ENCODE peak calls at places on chromosomes 4 and X, in seven cellular contexts. Z is A549; S is AG08396; U is AG20443; N is CD8-positive, alpha-beta T cell; A is neural crest cell; T is KBM-7. E is an unnamed sample.

GRCh38 chrX:2449135-2449886 is 51.5 kb downstream of the DHRSX start:
- DNase-seq in Z (no peak), T (peak; percentile 81), N (no peak), A (no peak), U (no peak), S (no peak), E (no peak)

GRCh38 chrX:145002776-145003175 is 244.5 kb upstream of the SPANXN1 start:
- DNase-seq in S (no peak), U (no peak), Z (no peak), N (no peak), T (no peak), A (no peak), E (no peak)

GRCh38 chr4:31651541-31651940 is 931.4 kb downstream of the PCDH7 start:
- DNase-seq in T (no peak), Z (no peak), N (no peak), A (no peak), S (no peak), U (no peak), E (no peak)

GRCh38 chr4:128292349-128292748 is 4.7 kb upstream of the PGRMC2 start:
- DNase-seq in U (no peak), T (no peak), A (no peak), S (no peak), Z (no peak), N (no peak), E (no peak)

GRCh38 chrX:24081661-24082154 is 27.0 kb downstream of the EIF2S3 start:
- DNase-seq in T (peak; percentile 90), A (peak; percentile 53), Z (peak; percentile 91), U (peak; percentile 24), S (peak; percentile 8), N (peak; percentile 35), E (peak; percentile 21)

GRCh38 chrX:85922821-85923220 is 124.5 kb downstream of the CHM start:
- DNase-seq in A (no peak), S (peak; percentile 40), Z (no peak), N (no peak), T (no peak), U (peak; percentile 30), E (no peak)

GRCh38 chr4:113349400-113349799 is 299.9 kb downstream of the ANK2 start:
- DNase-seq in N (no peak), A (no peak), S (no peak), U (no peak), T (no peak), Z (no peak), E (no peak)

GRCh38 chr4:186330368-186330767 is 64.4 kb downstream of the F11 start:
- DNase-seq in S (no peak), T (no peak), U (no peak), A (no peak), Z (no peak), N (no peak), E (no peak)

GRCh38 chrX:55801811-55802210 is 84.3 kb downstream of the RRAGB start:
- DNase-seq in Z (no peak), S (no peak), U (no peak), T (no peak), A (no peak), N (no peak), E (no peak)